ENCODE peak calls at places on chromosomes 7 and 10, in ten cellular contexts. One of them, this sample, is unnamed. For H3K4me1, the result is how much of the 10 kb centered on the place peaks cover.

GRCh38 chr7:157302314-157302711 is 34.5 kb upstream of the DNAJB6 start:
- DNase-seq in transverse colon: peak
- DNase-seq in heart right ventricle: peak
- DNase-seq in right atrium auricular region: peak
- DNase-seq in tibial nerve: no peak
- DNase-seq in uterus: no peak
- DNase-seq in H9: peak
- DNase-seq in endothelial cell of umbilical vein: no peak
- DNase-seq in hepatocyte: no peak
- DNase-seq in SK-N-SH: peak
- DNase-seq in this sample: peak

GRCh38 chr10:25142465-25142864 is 32.3 kb upstream of the GPR158 start:
- DNase-seq in SK-N-SH: no peak
- DNase-seq in uterus: no peak
- DNase-seq in transverse colon: no peak
- DNase-seq in tibial nerve: no peak
- DNase-seq in H9: no peak
- DNase-seq in hepatocyte: no peak
- DNase-seq in right atrium auricular region: no peak
- DNase-seq in endothelial cell of umbilical vein: no peak
- DNase-seq in heart right ventricle: no peak
- DNase-seq in this sample: no peak

GRCh38 chr10:63114031-63114814 is 18.9 kb upstream of the NRBF2 start:
- DNase-seq in hepatocyte: peak
- DNase-seq in endothelial cell of umbilical vein: no peak
- DNase-seq in right atrium auricular region: peak
- DNase-seq in uterus: peak
- DNase-seq in H9: no peak
- DNase-seq in SK-N-SH: no peak
- DNase-seq in transverse colon: peak
- DNase-seq in heart right ventricle: peak
- DNase-seq in tibial nerve: peak
- DNase-seq in this sample: no peak

GRCh38 chr7:124784879-124785818 is 19.6 kb upstream of the GPR37 start:
- DNase-seq in hepatocyte: peak
- DNase-seq in tibial nerve: no peak
- DNase-seq in transverse colon: peak
- DNase-seq in H9: peak
- DNase-seq in heart right ventricle: no peak
- DNase-seq in right atrium auricular region: no peak
- DNase-seq in uterus: peak
- DNase-seq in SK-N-SH: peak
- DNase-seq in endothelial cell of umbilical vein: peak
- DNase-seq in this sample: peak

GRCh38 chr7:99953649-99954048 is 22.2 kb downstream of the AZGP1 start:
- DNase-seq in heart right ventricle: no peak
- DNase-seq in tibial nerve: peak
- DNase-seq in H9: no peak
- DNase-seq in transverse colon: no peak
- DNase-seq in hepatocyte: no peak
- DNase-seq in right atrium auricular region: peak
- DNase-seq in endothelial cell of umbilical vein: no peak
- DNase-seq in uterus: no peak
- DNase-seq in SK-N-SH: no peak
- DNase-seq in this sample: no peak

GRCh38 chr10:50224330-50224952 is 26.9 kb downstream of the ASAH2 start:
- DNase-seq in H9: peak
- DNase-seq in SK-N-SH: peak
- DNase-seq in tibial nerve: no peak
- DNase-seq in uterus: no peak
- DNase-seq in transverse colon: peak
- DNase-seq in right atrium auricular region: no peak
- DNase-seq in heart right ventricle: no peak
- DNase-seq in endothelial cell of umbilical vein: peak
- DNase-seq in hepatocyte: peak
- DNase-seq in this sample: peak

GRCh38 chr10:52092390-52092789 is 221.7 kb upstream of the DKK1 start:
- DNase-seq in endothelial cell of umbilical vein: no peak
- DNase-seq in transverse colon: no peak
- DNase-seq in right atrium auricular region: no peak
- DNase-seq in hepatocyte: no peak
- DNase-seq in SK-N-SH: no peak
- DNase-seq in uterus: no peak
- DNase-seq in heart right ventricle: no peak
- DNase-seq in H9: no peak
- DNase-seq in tibial nerve: no peak
- DNase-seq in this sample: no peak

GRCh38 chr7:55171157-55171556 is 152.3 kb downstream of the EGFR start:
- DNase-seq in SK-N-SH: no peak
- DNase-seq in tibial nerve: no peak
- DNase-seq in uterus: no peak
- DNase-seq in transverse colon: no peak
- DNase-seq in hepatocyte: no peak
- DNase-seq in heart right ventricle: no peak
- DNase-seq in right atrium auricular region: no peak
- DNase-seq in H9: no peak
- DNase-seq in endothelial cell of umbilical vein: no peak
- DNase-seq in this sample: no peak

GRCh38 chr10:5545011-5545410 is 20.2 kb downstream of the CALML3 start:
- DNase-seq in hepatocyte: no peak
- DNase-seq in heart right ventricle: no peak
- DNase-seq in endothelial cell of umbilical vein: no peak
- DNase-seq in SK-N-SH: no peak
- DNase-seq in right atrium auricular region: no peak
- DNase-seq in H9: no peak
- DNase-seq in uterus: peak
- DNase-seq in transverse colon: peak
- DNase-seq in tibial nerve: peak
- DNase-seq in this sample: no peak

GRCh38 chr7:24777811-24778210 is 20.5 kb upstream of the GSDME start:
- DNase-seq in endothelial cell of umbilical vein: no peak
- DNase-seq in SK-N-SH: no peak
- DNase-seq in transverse colon: no peak
- DNase-seq in H9: no peak
- DNase-seq in tibial nerve: no peak
- DNase-seq in heart right ventricle: no peak
- DNase-seq in uterus: no peak
- DNase-seq in right atrium auricular region: no peak
- DNase-seq in hepatocyte: no peak
- DNase-seq in this sample: no peak

GRCh38 chr7:131076711-131077170 is 250.9 kb upstream of the MKLN1 start:
- DNase-seq in H9: no peak
- DNase-seq in tibial nerve: no peak
- DNase-seq in hepatocyte: peak
- DNase-seq in right atrium auricular region: no peak
- DNase-seq in uterus: no peak
- DNase-seq in transverse colon: no peak
- DNase-seq in heart right ventricle: no peak
- DNase-seq in endothelial cell of umbilical vein: no peak
- DNase-seq in SK-N-SH: no peak
- DNase-seq in this sample: no peak
- H3K27ac ChIP-seq in H9: no peak
- H3K27ac ChIP-seq in tibial nerve: no peak
- H3K27ac ChIP-seq in hepatocyte: peak
- H3K27ac ChIP-seq in right atrium auricular region: no peak
- H3K27ac ChIP-seq in uterus: peak
- H3K27ac ChIP-seq in transverse colon: peak
- H3K27ac ChIP-seq in heart right ventricle: peak
- H3K27ac ChIP-seq in endothelial cell of umbilical vein: no peak
- H3K27ac ChIP-seq in SK-N-SH: peak
- H3K27ac ChIP-seq in this sample: peak

GRCh38 chr7:47574473-47575328 is 7.2 kb downstream of the TNS3 start:
- DNase-seq in hepatocyte: no peak
- DNase-seq in endothelial cell of umbilical vein: no peak
- DNase-seq in SK-N-SH: no peak
- DNase-seq in right atrium auricular region: no peak
- DNase-seq in uterus: no peak
- DNase-seq in transverse colon: peak
- DNase-seq in H9: no peak
- DNase-seq in heart right ventricle: peak
- DNase-seq in tibial nerve: no peak
- DNase-seq in this sample: no peak

GRCh38 chr7:47571355-47572100 is 10.4 kb downstream of the TNS3 start:
- DNase-seq in transverse colon: peak
- DNase-seq in hepatocyte: peak
- DNase-seq in right atrium auricular region: peak
- DNase-seq in endothelial cell of umbilical vein: no peak
- DNase-seq in uterus: peak
- DNase-seq in H9: no peak
- DNase-seq in SK-N-SH: peak
- DNase-seq in tibial nerve: peak
- DNase-seq in heart right ventricle: peak
- DNase-seq in this sample: no peak

GRCh38 chr7:47572101-47572460 is 9.8 kb downstream of the TNS3 start:
- DNase-seq in endothelial cell of umbilical vein: no peak
- DNase-seq in H9: no peak
- DNase-seq in transverse colon: peak
- DNase-seq in hepatocyte: no peak
- DNase-seq in heart right ventricle: peak
- DNase-seq in SK-N-SH: no peak
- DNase-seq in tibial nerve: no peak
- DNase-seq in right atrium auricular region: peak
- DNase-seq in uterus: no peak
- DNase-seq in this sample: no peak

GRCh38 chr7:47573758-47574472 is 8.0 kb downstream of the TNS3 start:
- DNase-seq in transverse colon: no peak
- DNase-seq in tibial nerve: no peak
- DNase-seq in heart right ventricle: no peak
- DNase-seq in SK-N-SH: peak
- DNase-seq in H9: no peak
- DNase-seq in endothelial cell of umbilical vein: peak
- DNase-seq in hepatocyte: peak
- DNase-seq in uterus: peak
- DNase-seq in right atrium auricular region: no peak
- DNase-seq in this sample: no peak

GRCh38 chr7:47572939-47573757 is 8.8 kb downstream of the TNS3 start:
- DNase-seq in H9: peak
- DNase-seq in endothelial cell of umbilical vein: no peak
- DNase-seq in uterus: no peak
- DNase-seq in hepatocyte: no peak
- DNase-seq in SK-N-SH: no peak
- DNase-seq in right atrium auricular region: no peak
- DNase-seq in tibial nerve: no peak
- DNase-seq in transverse colon: no peak
- DNase-seq in heart right ventricle: no peak
- DNase-seq in this sample: no peak
- H3K4me1 ChIP-seq in H9: under half
- H3K4me1 ChIP-seq in endothelial cell of umbilical vein: under half
- H3K4me1 ChIP-seq in uterus: under half
- H3K4me1 ChIP-seq in hepatocyte: half or more
- H3K4me1 ChIP-seq in SK-N-SH: half or more
- H3K4me1 ChIP-seq in right atrium auricular region: half or more
- H3K4me1 ChIP-seq in tibial nerve: under half
- H3K4me1 ChIP-seq in transverse colon: half or more
- H3K4me1 ChIP-seq in heart right ventricle: under half
- H3K4me1 ChIP-seq in this sample: under half

DNA sequence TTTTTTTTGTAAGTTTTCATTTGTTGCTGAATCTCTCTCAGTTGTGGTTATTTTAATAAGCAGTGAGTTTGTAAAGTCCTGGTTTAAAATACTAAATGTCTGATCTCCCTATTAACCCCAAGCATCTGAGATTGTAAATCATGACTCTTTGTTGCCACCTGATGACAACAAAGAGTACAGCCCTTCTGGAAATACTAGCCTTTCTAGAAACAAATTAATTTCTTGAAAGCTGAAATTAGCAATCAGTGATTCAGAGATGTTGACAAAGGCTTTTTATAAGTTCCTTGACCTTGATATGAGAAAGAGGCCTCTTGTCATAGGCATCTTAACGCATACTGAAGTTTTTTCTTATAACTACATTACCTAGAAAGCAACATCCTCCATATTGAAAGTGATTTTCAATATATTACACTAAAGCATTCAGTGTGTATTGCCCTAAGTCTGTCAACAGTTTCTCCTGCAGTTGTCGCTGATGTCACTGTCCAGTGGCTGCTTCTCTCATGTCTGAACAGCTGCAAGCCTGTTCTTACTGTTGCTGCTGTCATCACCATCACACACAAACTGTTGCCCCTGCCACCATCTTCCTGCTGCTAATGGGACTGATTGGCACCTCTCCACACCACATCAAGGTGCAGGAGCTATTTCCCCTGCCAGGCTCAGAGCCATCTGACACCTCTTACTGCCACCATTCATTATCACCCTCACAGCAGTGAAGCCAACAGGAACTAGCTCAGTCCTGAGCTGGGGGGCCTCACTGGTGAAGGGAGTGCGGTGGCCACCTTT is 95.1 kb upstream of the LRGUK start:
- DNase-seq in uterus: no peak
- DNase-seq in SK-N-SH: no peak
- DNase-seq in endothelial cell of umbilical vein: no peak
- DNase-seq in heart right ventricle: peak
- DNase-seq in tibial nerve: no peak
- DNase-seq in right atrium auricular region: no peak
- DNase-seq in H9: no peak
- DNase-seq in hepatocyte: no peak
- DNase-seq in transverse colon: no peak
- DNase-seq in this sample: no peak
- TF ChIP-seq CTCF in uterus: no peak
- TF ChIP-seq CTCF in SK-N-SH: peak
- TF ChIP-seq CTCF in endothelial cell of umbilical vein: no peak
- TF ChIP-seq CTCF in heart right ventricle: no peak
- TF ChIP-seq CTCF in tibial nerve: no peak
- TF ChIP-seq CTCF in right atrium auricular region: no peak
- TF ChIP-seq CTCF in H9: peak
- TF ChIP-seq CTCF in hepatocyte: peak
- TF ChIP-seq CTCF in transverse colon: no peak
- TF ChIP-seq CTCF in this sample: no peak

GRCh38 chr7:12646139-12646538 is 41.3 kb upstream of the ARL4A start:
- DNase-seq in hepatocyte: no peak
- DNase-seq in heart right ventricle: no peak
- DNase-seq in transverse colon: no peak
- DNase-seq in tibial nerve: no peak
- DNase-seq in uterus: no peak
- DNase-seq in endothelial cell of umbilical vein: no peak
- DNase-seq in right atrium auricular region: no peak
- DNase-seq in H9: no peak
- DNase-seq in SK-N-SH: no peak
- DNase-seq in this sample: no peak

GRCh38 chr7:12650080-12650479 is 37.4 kb upstream of the ARL4A start:
- DNase-seq in endothelial cell of umbilical vein: no peak
- DNase-seq in transverse colon: no peak
- DNase-seq in heart right ventricle: no peak
- DNase-seq in hepatocyte: no peak
- DNase-seq in tibial nerve: no peak
- DNase-seq in right atrium auricular region: no peak
- DNase-seq in uterus: no peak
- DNase-seq in H9: no peak
- DNase-seq in SK-N-SH: no peak
- DNase-seq in this sample: no peak

GRCh38 chr7:12647364-12648219 is 39.8 kb upstream of the ARL4A start:
- DNase-seq in uterus: no peak
- DNase-seq in heart right ventricle: no peak
- DNase-seq in H9: no peak
- DNase-seq in tibial nerve: no peak
- DNase-seq in transverse colon: peak
- DNase-seq in endothelial cell of umbilical vein: no peak
- DNase-seq in hepatocyte: peak
- DNase-seq in right atrium auricular region: no peak
- DNase-seq in SK-N-SH: no peak
- DNase-seq in this sample: no peak

GRCh38 chr7:12648704-12649261 is 38.6 kb upstream of the ARL4A start:
- DNase-seq in transverse colon: no peak
- DNase-seq in uterus: no peak
- DNase-seq in SK-N-SH: no peak
- DNase-seq in tibial nerve: no peak
- DNase-seq in right atrium auricular region: no peak
- DNase-seq in H9: no peak
- DNase-seq in hepatocyte: no peak
- DNase-seq in endothelial cell of umbilical vein: no peak
- DNase-seq in heart right ventricle: no peak
- DNase-seq in this sample: no peak

GRCh38 chr7:12649348-12649747 is 38.1 kb upstream of the ARL4A start:
- DNase-seq in tibial nerve: no peak
- DNase-seq in SK-N-SH: no peak
- DNase-seq in heart right ventricle: no peak
- DNase-seq in right atrium auricular region: no peak
- DNase-seq in H9: no peak
- DNase-seq in endothelial cell of umbilical vein: no peak
- DNase-seq in transverse colon: no peak
- DNase-seq in hepatocyte: no peak
- DNase-seq in uterus: no peak
- DNase-seq in this sample: no peak
- H3K27ac ChIP-seq in tibial nerve: no peak
- H3K27ac ChIP-seq in SK-N-SH: no peak
- H3K27ac ChIP-seq in heart right ventricle: no peak
- H3K27ac ChIP-seq in right atrium auricular region: no peak
- H3K27ac ChIP-seq in H9: no peak
- H3K27ac ChIP-seq in endothelial cell of umbilical vein: no peak
- H3K27ac ChIP-seq in transverse colon: no peak
- H3K27ac ChIP-seq in hepatocyte: peak
- H3K27ac ChIP-seq in uterus: no peak
- H3K27ac ChIP-seq in this sample: no peak

This sample was measured in A673.